ENCODE peak calls at places on chromosome 22, in six cellular contexts. B, C, X, L, N and A are unnamed samples.

GRCh38 chr22:22907551-22908494 is 20.2 kb downstream of the IGLL5 start:
- DNase-seq in B (no peak), C (no peak), X (no peak), L (no peak), N (no peak), A (no peak)

GRCh38 chr22:46234851-46235437 is 15.1 kb downstream of the CDPF1 start:
- DNase-seq in B (no peak), C (no peak), X (no peak), L (no peak), N (no peak), A (no peak)

GRCh38 chr22:49561338-49561737 is 266.3 kb downstream of the BRD1 start:
- DNase-seq in B (no peak), C (no peak), X (no peak), L (no peak), N (no peak), A (no peak)

GRCh38 chr22:26734339-26735018 is 77.1 kb downstream of the MIAT start:
- DNase-seq in B (no peak), C (no peak), X (no peak), L (no peak), N (no peak), A (no peak)

GRCh38 chr22:38298312-38299000 is 18.8 kb downstream of the CSNK1E start:
- DNase-seq in B (no peak), C (no peak), X (no peak), L (peak; percentile 57), N (peak; percentile 98), A (no peak)

GRCh38 chr22:23542933-23543332 is 37.2 kb downstream of the IGLL1 start:
- DNase-seq in B (no peak), C (no peak), X (no peak), L (no peak), N (no peak), A (no peak)

GRCh38 chr22:28408702-28409101 is 270.9 kb downstream of the TTC28 start:
- DNase-seq in B (no peak), C (no peak), X (no peak), L (no peak), N (no peak), A (no peak)

GRCh38 chr22:23199159-23199558 is 18.9 kb downstream of the BCR start:
- DNase-seq in B (no peak), C (no peak), X (no peak), L (no peak), N (no peak), A (no peak)

GRCh38 chr22:33328789-33329296 is 270.7 kb upstream of the SYN3 start:
- DNase-seq in B (no peak), C (peak; percentile 31), X (no peak), L (no peak), N (peak; percentile 23), A (no peak)

GRCh38 chr22:17087176-17088131 is 2.7 kb downstream of the IL17RA start:
- DNase-seq in B (no peak), C (peak; percentile 48), X (no peak), L (peak; percentile 73), N (peak; percentile 90), A (no peak)

GRCh38 chr22:37965940-37966664 is 12.6 kb downstream of the POLR2F start:
- DNase-seq in B (no peak), C (no peak), X (no peak), L (no peak), N (peak; percentile 19), A (no peak)

GRCh38 chr22:41768420-41768819 is 32.1 kb upstream of the CCDC134 start:
- DNase-seq in B (no peak), C (no peak), X (no peak), L (no peak), N (peak; percentile 9), A (no peak)

GRCh38 chr22:24952837-24953293 is 349 bp downstream of the KIAA1671 start:
- DNase-seq in B (peak; percentile 41), C (peak; percentile 28), X (peak; percentile 58), L (peak; percentile 25), N (no peak), A (no peak)

GRCh38 chr22:36197065-36197440 is 4.6 kb downstream of the APOL4 start:
- DNase-seq in B (peak; percentile 85), C (no peak), X (no peak), L (no peak), N (peak; percentile 35), A (no peak)

GRCh38 chr22:37559901-37560681 is at the start of gene CDC42EP1:
- DNase-seq in B (peak; percentile 68), C (no peak), X (peak; percentile 89), L (no peak), N (no peak), A (no peak)

GRCh38 chr22:45911601-45912271 is 65.2 kb downstream of the WNT7B start:
- DNase-seq in B (peak; percentile 73), C (no peak), X (no peak), L (no peak), N (no peak), A (no peak)

GRCh38 chr22:50576806-50577696 is 1.2 kb downstream of the CPT1B start:
- DNase-seq in B (no peak), C (no peak), X (peak; percentile 35), L (no peak), N (no peak), A (no peak)

GRCh38 chr22:39496131-39496838 is 5.8 kb upstream of the MIEF1 start:
- DNase-seq in B (peak; percentile 77), C (peak; percentile 54), X (peak; percentile 62), L (peak; percentile 75), N (no peak), A (no peak)

GRCh38 chr22:39068033-39068785 is 8.9 kb upstream of the APOBEC3G start:
- DNase-seq in B (no peak), C (no peak), X (no peak), L (no peak), N (no peak), A (no peak)

GRCh38 chr22:19514831-19515565 is 9.2 kb downstream of the CLDN5 start:
- DNase-seq in B (no peak), C (no peak), X (no peak), L (no peak), N (no peak), A (peak; percentile 76)

GRCh38 chr22:20429254-20430100 is 8.1 kb downstream of the SCARF2 start:
- DNase-seq in B (no peak), C (no peak), X (peak; percentile 61), L (peak; percentile 83), N (no peak), A (peak; percentile 16)

GRCh38 chr22:36435516-36436415 is 45.7 kb downstream of the TXN2 start:
- DNase-seq in B (no peak), C (no peak), X (no peak), L (peak; percentile 70), N (no peak), A (no peak)

GRCh38 chr22:22156716-22157499 is 87.7 kb upstream of the VPREB1 start:
- DNase-seq in B (peak; percentile 32), C (peak; percentile 21), X (peak; percentile 5), L (peak; percentile 68), N (peak; percentile 37), A (no peak)

GRCh38 chr22:37213941-37214340 is 1.7 kb upstream of the SSTR3 start:
- DNase-seq in B (no peak), C (no peak), X (no peak), L (no peak), N (no peak), A (no peak)

GRCh38 chr22:19974233-19974861 is 32.7 kb upstream of the TXNRD2 start:
- DNase-seq in B (no peak), C (no peak), X (peak; percentile 72), L (no peak), N (no peak), A (no peak)

GRCh38 chr22:44455963-44456358 is 42.1 kb downstream of the RTL6 start:
- DNase-seq in B (no peak), C (no peak), X (no peak), L (no peak), N (no peak), A (no peak)

GRCh38 chr22:49787861-49788260 is 39.8 kb downstream of the BRD1 start:
- DNase-seq in B (no peak), C (no peak), X (no peak), L (no peak), N (no peak), A (no peak)